ENCODE peak calls at places on chromosomes 2 and 18, in four cellular contexts. Y is HepG2, S is GM12878, L is K562. Z is an unnamed sample.
A peak's percentile ranks its signal among the peaks of the same experiment; 100 is the strongest.

GRCh38 chr2:144237108-144237507 is 282.8 kb downstream of the ZEB2 start:
- DNase-seq in S (no peak), Y (no peak), L (no peak), Z (no peak)

GRCh38 chr18:13910986-13911385 is 4.3 kb downstream of the MC2R start:
- DNase-seq in Y (no peak), L (no peak), S (no peak), Z (no peak)

GRCh38 chr2:10196948-10197717 is 74.6 kb downstream of the RRM2 start:
- DNase-seq in S (no peak), L (no peak), Y (no peak), Z (no peak)

GRCh38 chr2:39300044-39300820 is 56.5 kb upstream of the CDKL4 start:
- DNase-seq in L (no peak), S (no peak), Y (no peak), Z (no peak)

GRCh38 chr18:9918016-9918680 is 4.3 kb downstream of the VAPA start:
- DNase-seq in Y (peak; percentile 56), S (no peak), L (no peak), Z (peak; percentile 13)

GRCh38 chr2:122105171-122105884 is 349.9 kb downstream of the TSN start:
- DNase-seq in L (no peak), Y (no peak), S (no peak), Z (no peak)

GRCh38 chr2:113799375-113799774 is 42.9 kb upstream of the SLC35F5 start:
- DNase-seq in L (no peak), S (no peak), Y (no peak), Z (no peak)

GRCh38 chr2:213789940-213790339 is 505.7 kb downstream of the SPAG16 start:
- DNase-seq in S (no peak), Y (no peak), L (no peak), Z (no peak)

GRCh38 chr2:109526442-109526970 is 87.3 kb downstream of the SEPTIN10 start:
- DNase-seq in L (no peak), S (no peak), Y (no peak), Z (no peak)

GRCh38 chr2:213019368-213019767 is 132.0 kb downstream of the IKZF2 start:
- DNase-seq in Y (no peak), L (no peak), S (no peak), Z (no peak)

GRCh38 chr18:13801260-13801601 is 22.7 kb upstream of the MC5R start:
- DNase-seq in L (no peak), S (no peak), Y (no peak), Z (no peak)

GRCh38 chr2:172588931-172589330 is 33.0 kb downstream of the PDK1 start:
- DNase-seq in S (no peak), Y (no peak), L (no peak), Z (no peak)

GRCh38 chr2:24435391-24436316 is 55.4 kb upstream of the NCOA1 start:
- DNase-seq in Y (no peak), S (no peak), L (no peak), Z (no peak)

GRCh38 chr2:227154976-227155375 is 9.0 kb downstream of the COL4A4 start:
- DNase-seq in S (no peak), Y (no peak), L (no peak), Z (no peak)

GRCh38 chr2:37912056-37912455 is 13.0 kb upstream of the RMDN2 start:
- DNase-seq in L (no peak), S (no peak), Y (no peak), Z (no peak)

GRCh38 chr2:236546561-236546961 is 23.1 kb upstream of the ACKR3 start:
- DNase-seq in Y (no peak), L (no peak), S (peak; percentile 56), Z (no peak)

GRCh38 chr18:23356915-23357421 is 96.1 kb upstream of the RIOK3 start:
- DNase-seq in S (no peak), L (no peak), Y (peak; percentile 83), Z (no peak)

GRCh38 chr18:37124511-37124910 is 295.6 kb downstream of the KIAA1328 start:
- DNase-seq in Y (no peak), S (peak; percentile 9), L (no peak), Z (no peak)

GRCh38 chr18:55110436-55110835 is 151.2 kb upstream of the CCDC68 start:
- DNase-seq in Y (no peak), L (no peak), S (no peak), Z (no peak)

GRCh38 chr2:235080108-235080507 is 128.3 kb downstream of the SH3BP4 start:
- DNase-seq in S (no peak), L (no peak), Y (no peak), Z (no peak)

GRCh38 chr2:133266075-133266925 is 302.0 kb downstream of the NCKAP5 start:
- DNase-seq in L (no peak), Y (no peak), S (no peak), Z (peak; percentile 49)

GRCh38 chr2:56741601-56742102 is 557.9 kb downstream of the CCDC85A start:
- DNase-seq in L (no peak), S (no peak), Y (peak; percentile 18), Z (peak; percentile 91)

GRCh38 chr2:57105694-57106093 is 921.9 kb downstream of the CCDC85A start:
- DNase-seq in Y (no peak), L (no peak), S (no peak), Z (no peak)

GRCh38 chr2:13821255-13821880 is 811.1 kb upstream of the LRATD1 start:
- DNase-seq in L (no peak), Y (no peak), S (no peak), Z (no peak)

GRCh38 chr2:145677371-145677770 is 1157.5 kb upstream of the ZEB2 start:
- DNase-seq in L (no peak), S (no peak), Y (no peak), Z (no peak)

GRCh38 chr2:230893881-230894781 is 29.4 kb downstream of the ITM2C start:
- DNase-seq in L (no peak), S (no peak), Y (no peak), Z (no peak)

GRCh38 chr18:2222270-2223185 is 348.8 kb downstream of the METTL4 start:
- DNase-seq in Y (no peak), L (no peak), S (no peak), Z (peak; percentile 35)

GRCh38 chr2:118202707-118203303 is 114.5 kb downstream of the INSIG2 start:
- DNase-seq in S (no peak), L (peak; percentile 50), Y (peak; percentile 54), Z (peak; percentile 33)

GRCh38 chr2:167209784-167210183 is 321.5 kb downstream of the XIRP2 start:
- DNase-seq in L (no peak), S (no peak), Y (no peak), Z (no peak)

GRCh38 chr2:167215595-167215994 is 327.3 kb downstream of the XIRP2 start:
- DNase-seq in Y (no peak), S (no peak), L (no peak), Z (no peak)

GRCh38 chr2:167212054-167212648 is 323.9 kb downstream of the XIRP2 start:
- DNase-seq in S (no peak), L (peak; percentile 21), Y (peak; percentile 50), Z (peak; percentile 3)
- TF ChIP-seq BHLHE40 in S (no peak), L (no peak), Y (no peak), Z (no peak)

GRCh38 chr2:71471276-71471675 is 17.9 kb downstream of the DYSF start:
- DNase-seq in S (no peak), Y (no peak), L (no peak), Z (no peak)

GRCh38 chr2:71472019-71472418 is 18.7 kb downstream of the DYSF start:
- DNase-seq in S (no peak), Y (no peak), L (no peak), Z (no peak)

GRCh38 chr2:71467180-71467815 is 13.9 kb downstream of the DYSF start:
- DNase-seq in Y (no peak), L (no peak), S (no peak), Z (no peak)

GRCh38 chr2:71468279-71469015 is 15.1 kb downstream of the DYSF start:
- DNase-seq in Y (no peak), S (no peak), L (no peak), Z (no peak)

DNA sequence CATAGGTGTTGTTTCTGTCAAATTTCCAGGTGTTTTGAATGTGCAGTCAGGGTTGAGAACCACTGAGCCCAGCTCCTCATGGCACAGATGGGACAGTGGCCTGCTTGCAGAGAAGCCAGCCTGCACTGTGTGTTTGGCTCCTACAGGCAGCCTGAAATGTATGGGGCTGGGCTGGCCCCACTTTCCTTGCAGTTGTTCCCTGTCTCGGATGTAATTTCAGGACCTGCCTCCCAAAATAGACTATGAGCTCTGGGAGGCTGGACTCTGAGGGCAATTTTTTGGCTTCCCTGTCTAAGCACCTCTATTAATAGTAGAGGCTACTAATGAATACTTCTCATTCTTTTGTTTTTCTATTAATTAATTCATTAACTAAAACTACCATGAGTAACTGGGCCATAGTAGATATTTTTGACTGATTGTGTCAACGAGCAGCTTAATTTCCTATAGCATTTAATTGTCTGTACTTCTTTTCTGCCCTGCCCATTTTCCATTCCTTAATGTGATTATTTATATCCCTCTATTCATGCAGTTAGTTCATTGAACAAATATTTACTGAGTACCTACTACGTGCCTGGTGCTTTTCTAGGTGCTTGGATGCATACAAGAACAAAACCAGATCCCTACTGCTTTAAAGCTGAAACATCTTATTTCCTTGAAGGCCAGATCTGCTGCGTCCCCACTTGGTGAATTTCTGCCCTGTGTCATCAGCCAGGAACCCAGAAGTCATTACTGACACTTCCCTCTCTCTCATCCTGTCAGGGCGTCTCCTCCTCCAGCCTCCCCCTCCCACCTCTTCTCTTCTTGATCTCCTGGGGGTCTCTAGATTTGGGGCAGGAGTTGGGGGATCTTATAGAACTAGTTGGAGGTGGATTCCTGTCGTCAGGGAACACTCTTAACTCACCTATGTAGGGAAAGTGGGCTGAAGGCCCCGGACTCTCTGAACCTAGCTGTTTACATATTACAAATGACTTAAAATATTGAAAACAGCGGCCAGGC is 16.3 kb downstream of the DYSF start:
- DNase-seq in L (peak; percentile 22), S (no peak), Y (no peak), Z (no peak)
- TF ChIP-seq KDM1A in L (no peak), S (no peak), Y (no peak), Z (no peak)

DNA sequence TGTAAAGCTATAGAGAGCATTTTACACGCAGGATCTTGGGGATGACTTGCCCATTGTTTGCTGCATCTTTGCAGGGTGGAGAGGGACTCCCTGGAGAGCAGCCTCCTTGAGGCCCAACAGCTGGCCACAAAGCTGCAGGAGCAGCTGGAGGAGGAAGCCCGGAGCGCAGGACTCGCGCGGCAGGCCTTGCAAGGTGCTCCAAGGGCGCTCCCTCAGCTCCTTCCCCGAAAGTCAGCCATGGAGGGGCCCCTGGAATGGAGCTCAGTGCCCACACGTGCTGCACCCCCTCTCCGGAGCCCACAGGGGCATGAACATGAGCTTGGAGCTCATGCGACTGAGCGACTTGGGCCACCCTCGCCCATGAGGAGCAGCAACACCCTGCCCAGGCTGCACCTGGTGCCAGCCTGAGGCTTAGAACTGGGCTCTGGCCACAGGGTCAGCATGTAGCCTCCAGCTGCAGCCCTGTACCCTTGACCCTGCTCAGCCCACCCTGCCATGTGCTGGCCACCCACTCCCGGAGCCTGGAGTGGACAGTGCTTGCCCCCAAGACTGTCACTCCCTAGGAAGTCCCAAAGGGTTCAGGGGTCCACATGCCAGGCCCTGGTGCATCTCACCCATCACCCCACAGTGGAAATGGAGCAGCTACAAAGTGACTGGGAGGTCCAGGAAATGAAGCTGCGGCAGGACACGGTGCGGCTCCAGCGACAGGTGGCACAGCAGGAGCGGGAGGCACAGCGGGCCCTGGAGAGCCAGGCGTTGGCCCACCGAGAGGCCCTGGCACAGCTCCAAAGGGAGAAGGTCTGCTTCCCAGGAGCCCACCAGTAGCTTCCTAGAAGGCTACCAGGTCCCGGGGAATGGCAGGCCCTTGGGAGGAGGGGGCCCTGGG is 43.0 kb downstream of the CROCC2 start:
- DNase-seq in L (no peak), Y (no peak), S (no peak), Z (no peak)
- TF ChIP-seq JUNB in L (no peak), Y (no peak), S (no peak), Z (no peak)

DNA sequence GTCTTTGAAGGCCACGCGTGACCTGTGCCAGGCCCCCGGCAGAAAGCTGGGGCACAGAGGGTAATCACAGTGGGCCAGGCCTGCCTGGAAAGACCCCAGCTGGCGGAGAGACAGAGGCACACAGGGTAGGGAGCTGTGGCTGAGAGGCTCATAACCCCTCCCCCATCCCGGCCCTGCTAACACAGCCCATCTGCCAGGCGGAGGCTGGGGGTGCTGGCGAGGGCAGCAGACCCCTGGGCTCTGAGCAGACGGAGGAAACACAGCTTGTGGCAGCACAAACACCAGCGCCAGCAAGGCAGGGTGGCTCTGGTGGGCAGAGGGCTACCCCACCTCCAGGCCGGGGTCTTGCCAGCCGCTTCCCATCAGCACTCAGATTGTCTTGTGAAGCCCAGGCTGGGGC is 19.0 kb downstream of the HS6ST1 start:
- DNase-seq in Y (no peak), S (no peak), L (no peak), Z (no peak)
- TF ChIP-seq BHLHE40 in Y (no peak), S (no peak), L (no peak), Z (no peak)

Z was measured in A549.